ENCODE peak calls at places on chromosomes 7 and 10, in four cellular contexts. E is neuronal stem cell; H is ACHN; Z is stimulated activated CD4-positive, alpha-beta T cell treated with anti-CD3 and anti-CD28 coated beads, Interleukin-2, amount 100 ng/mL, for 4 hours. B is an unnamed sample.
A peak's percentile ranks its signal among the peaks of the same experiment; 100 is the strongest.

GRCh38 chr10:28719789-28720436 is 42.6 kb downstream of the BAMBI start:
- DNase-seq in E (no peak), H (peak; percentile 46), Z (no peak), B (no peak)

GRCh38 chr7:100418930-100419659 is 9.4 kb downstream of the ZCWPW1 start:
- DNase-seq in E (no peak), H (no peak), Z (no peak), B (no peak)

GRCh38 chr10:4820804-4821401 is 5.1 kb upstream of the AKR1E2 start:
- DNase-seq in E (no peak), H (no peak), Z (no peak), B (no peak)

GRCh38 chr10:107915277-107915634 is 750.8 kb upstream of the SORCS1 start:
- DNase-seq in E (no peak), H (no peak), Z (no peak), B (no peak)

GRCh38 chr7:134329614-134330316 is 13.0 kb upstream of the SLC35B4 start:
- DNase-seq in E (no peak), H (no peak), Z (no peak), B (no peak)

GRCh38 chr10:132374176-132374575 is 22.8 kb upstream of the PWWP2B start:
- DNase-seq in E (no peak), H (no peak), Z (no peak), B (no peak)

GRCh38 chr7:10696064-10696463 is 277.6 kb upstream of the PHF14 start:
- DNase-seq in E (no peak), H (no peak), Z (no peak), B (no peak)

GRCh38 chr10:110629680-110630191 is 14.4 kb upstream of the RBM20 start:
- DNase-seq in E (no peak), H (no peak), Z (no peak), B (peak; percentile 94)

GRCh38 chr7:45890125-45890901 is 2.0 kb downstream of the IGFBP1 start:
- DNase-seq in E (no peak), H (no peak), Z (no peak), B (no peak)

GRCh38 chr10:35789996-35790395 is 147.9 kb upstream of the FZD8 start:
- DNase-seq in E (no peak), H (no peak), Z (no peak), B (no peak)

GRCh38 chr7:149422914-149423285 is 38.0 kb downstream of the ZNF777 start:
- DNase-seq in E (no peak), H (no peak), Z (no peak), B (no peak)

GRCh38 chr7:64618785-64619456 is 47.0 kb upstream of the ZNF107 start:
- DNase-seq in E (no peak), H (peak; percentile 74), Z (peak; percentile 6), B (peak; percentile 31)

GRCh38 chr10:62779487-62780248 is 24.9 kb upstream of the ADO start:
- DNase-seq in E (no peak), H (no peak), Z (peak; percentile 89), B (no peak)

GRCh38 chr7:117673367-117673766 is 193.5 kb downstream of the CFTR start:
- DNase-seq in E (peak; percentile 61), H (no peak), Z (no peak), B (peak; percentile 97)

GRCh38 chr7:12281026-12281425 is 69.9 kb downstream of the TMEM106B start:
- DNase-seq in E (no peak), H (no peak), Z (no peak), B (no peak)

GRCh38 chr10:124287791-124288190 is 130.9 kb downstream of the OAT start:
- DNase-seq in E (no peak), H (no peak), Z (no peak), B (no peak)

GRCh38 chr10:100600218-100600617 is 64.5 kb downstream of the HIF1AN start:
- DNase-seq in E (no peak), H (peak; percentile 14), Z (no peak), B (no peak)

GRCh38 chr10:97069576-97070362 is 116.0 kb downstream of the SLIT1 start:
- DNase-seq in E (no peak), H (no peak), Z (peak; percentile 5), B (peak; percentile 10)

GRCh38 chr10:66943590-66943989 is 17.8 kb downstream of the LRRTM3 start:
- DNase-seq in E (no peak), H (no peak), Z (no peak), B (no peak)

GRCh38 chr7:117061751-117062150 is 108.5 kb downstream of the ST7 start:
- DNase-seq in E (no peak), H (no peak), Z (no peak), B (no peak)

GRCh38 chr7:92608380-92609322 is 18.5 kb upstream of the FAM133B start:
- DNase-seq in E (peak; percentile 37), H (peak; percentile 46), Z (no peak), B (peak; percentile 30)

GRCh38 chr10:29057712-29058426 is 231.0 kb upstream of the LYZL1 start:
- DNase-seq in E (no peak), H (no peak), Z (no peak), B (no peak)

GRCh38 chr10:131874991-131875451 is 25.8 kb upstream of the PPP2R2D start:
- DNase-seq in E (peak; percentile 83), H (peak; percentile 82), Z (peak; percentile 28), B (peak; percentile 86)

GRCh38 chr10:114405011-114405350 is 679 bp upstream of the AFAP1L2 start:
- DNase-seq in E (no peak), H (no peak), Z (no peak), B (no peak)

GRCh38 chr10:132957981-132958885 is 15.9 kb upstream of the CFAP46 start:
- DNase-seq in E (no peak), H (no peak), Z (no peak), B (no peak)

GRCh38 chr7:75818462-75818861 is 4.9 kb upstream of the CCL24 start:
- DNase-seq in E (no peak), H (no peak), Z (no peak), B (no peak)

GRCh38 chr10:78556700-78557432 is 511.9 kb upstream of the ZMIZ1 start:
- DNase-seq in E (no peak), H (no peak), Z (no peak), B (no peak)

GRCh38 chr7:87833130-87833529 is 43.0 kb downstream of the SLC25A40 start:
- DNase-seq in E (no peak), H (no peak), Z (no peak), B (no peak)

B was measured in DMS153.